ENCODE peak calls at places on chromosome 14, in five cellular contexts. V, H, D, E and B are unnamed samples.

GRCh38 chr14:95231966-95232365 is 74.6 kb upstream of the DICER1 start:
- DNase-seq in V (no peak), D (no peak), E (no peak), H (no peak), B (no peak)

GRCh38 chr14:21142357-21142756 is 13.5 kb downstream of the OR5AU1 start:
- DNase-seq in E (no peak), D (no peak), V (no peak), H (no peak), B (no peak)

GRCh38 chr14:34640826-34641225 is 10.9 kb upstream of the SNX6 start:
- DNase-seq in V (no peak), H (no peak), E (no peak), D (no peak), B (no peak)

GRCh38 chr14:102683399-102684275 is 91.2 kb downstream of the RCOR1 start:
- DNase-seq in D (no peak), E (peak; percentile 78), H (no peak), V (no peak), B (no peak)

GRCh38 chr14:53462931-53463778 is 310.0 kb upstream of the DDHD1 start:
- DNase-seq in H (no peak), E (no peak), V (no peak), D (peak; percentile 96), B (no peak)

GRCh38 chr14:92686763-92687427 is 61.5 kb downstream of the LGMN start:
- DNase-seq in D (peak; percentile 84), H (peak; percentile 92), E (peak; percentile 80), V (peak; percentile 82), B (peak; percentile 94)

GRCh38 chr14:22822017-22822618 is 6.9 kb upstream of the SLC7A7 start:
- DNase-seq in V (no peak), D (no peak), E (no peak), H (peak; percentile 47), B (no peak)

GRCh38 chr14:23660290-23661226 is 24.4 kb downstream of the DHRS2 start:
- DNase-seq in V (peak; percentile 51), D (no peak), H (no peak), E (no peak), B (no peak)

GRCh38 chr14:64955297-64955696 is 12.8 kb upstream of the GPX2 start:
- DNase-seq in E (no peak), V (no peak), H (no peak), D (no peak), B (no peak)

GRCh38 chr14:26719514-26719913 is 121.7 kb upstream of the NOVA1 start:
- DNase-seq in D (no peak), E (no peak), V (no peak), H (no peak), B (no peak)

GRCh38 chr14:69877492-69877891 is 1.7 kb upstream of the SMOC1 start:
- DNase-seq in H (peak; percentile 65), V (no peak), E (no peak), D (peak; percentile 60), B (peak; percentile 35)

GRCh38 chr14:54564071-54564798 is 2.7 kb upstream of the SAMD4A start:
- DNase-seq in D (peak; percentile 34), H (peak; percentile 32), V (no peak), E (no peak), B (no peak)

GRCh38 chr14:34059925-34060746 is 109.3 kb upstream of the EGLN3 start:
- DNase-seq in H (peak; percentile 91), D (peak; percentile 88), E (peak; percentile 87), V (peak; percentile 72), B (peak; percentile 69)

GRCh38 chr14:92914087-92914656 is 8.8 kb upstream of the CHGA start:
- DNase-seq in D (peak; percentile 90), V (no peak), H (peak; percentile 86), E (no peak), B (no peak)

GRCh38 chr14:63922696-63923421 is 70.1 kb downstream of the SYNE2 start:
- DNase-seq in H (no peak), E (no peak), D (no peak), V (no peak), B (no peak)

GRCh38 chr14:37089410-37089809 is 83.0 kb downstream of the SLC25A21 start:
- DNase-seq in V (no peak), E (no peak), H (no peak), D (no peak), B (no peak)

GRCh38 chr14:99148861-99149610 is 123.0 kb downstream of the BCL11B start:
- DNase-seq in H (no peak), E (no peak), D (no peak), V (no peak), B (no peak)

GRCh38 chr14:64053694-64054669 is 201.2 kb downstream of the SYNE2 start:
- DNase-seq in D (no peak), E (no peak), V (no peak), H (no peak), B (no peak)

GRCh38 chr14:102517412-102518062 is 8.0 kb upstream of the ANKRD9 start:
- DNase-seq in H (peak; percentile 64), D (no peak), V (no peak), E (no peak), B (peak; percentile 48)

GRCh38 chr14:38553586-38553985 is 297.7 kb upstream of the CLEC14A start:
- DNase-seq in H (no peak), V (peak; percentile 4), D (no peak), E (no peak), B (no peak)

GRCh38 chr14:75985618-75986438 is at the start of gene IFT43:
- DNase-seq in V (peak; percentile 96), D (peak; percentile 88), H (peak; percentile 87), E (peak; percentile 93), B (peak; percentile 83)

GRCh38 chr14:93332853-93333630 is at the start of gene BTBD7:
- DNase-seq in H (peak; percentile 98), D (peak; percentile 99), E (peak; percentile 97), V (peak; percentile 92), B (peak; percentile 96)

GRCh38 chr14:74904623-74905503 is 18.2 kb downstream of the RPS6KL1 start:
- DNase-seq in D (no peak), V (no peak), E (no peak), H (no peak), B (no peak)

GRCh38 chr14:84584526-84584925 is 945.4 kb upstream of the FLRT2 start:
- DNase-seq in E (no peak), V (no peak), D (no peak), H (no peak), B (no peak)

GRCh38 chr14:98578204-98578603 is 693.8 kb downstream of the BCL11B start:
- DNase-seq in H (no peak), E (no peak), V (no peak), D (no peak), B (no peak)

GRCh38 chr14:34501997-34502396 is 37.5 kb downstream of the EAPP start:
- DNase-seq in V (no peak), E (no peak), D (no peak), H (no peak), B (no peak)

DNA sequence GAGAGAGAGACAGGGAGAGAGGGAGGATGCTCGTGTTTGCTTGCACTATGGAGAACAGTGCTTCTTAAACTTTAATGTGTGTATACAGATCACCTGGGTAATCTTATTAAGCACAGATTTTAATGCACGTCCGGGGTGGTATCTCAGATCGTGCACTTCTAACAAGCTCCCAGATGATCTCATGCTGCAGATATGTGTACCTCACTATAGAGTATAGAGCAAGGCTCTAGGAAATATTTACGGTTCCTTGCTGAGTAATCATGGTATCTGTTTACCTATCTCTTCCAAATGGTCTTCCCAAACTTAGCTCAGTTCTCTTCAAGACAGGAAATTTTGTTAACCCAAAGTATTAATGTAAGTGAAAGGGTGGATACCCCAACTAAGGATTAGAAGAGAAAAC is 502.3 kb downstream of the DIO2 start:
- DNase-seq in E (no peak), H (no peak), V (no peak), D (no peak), B (no peak)
- H3K27ac ChIP-seq in E (no peak overlapping the region), H (no peak overlapping the region), V (no peak overlapping the region), D (no peak overlapping the region), B (no peak overlapping the region)

GRCh38 chr14:80146941-80147340 is 64.4 kb downstream of the DIO2 start:
- DNase-seq in E (no peak), D (no peak), V (no peak), H (no peak), B (no peak)
- H3K27ac ChIP-seq in E (no peak overlapping the region), D (no peak overlapping the region), V (no peak overlapping the region), H (no peak overlapping the region), B (no peak overlapping the region)

GRCh38 chr14:58574623-58575022 is 63.1 kb upstream of the DACT1 start:
- DNase-seq in H (no peak), E (no peak), V (no peak), D (peak; percentile 8), B (no peak)

GRCh38 chr14:58566979-58567378 is 70.8 kb upstream of the DACT1 start:
- DNase-seq in D (no peak), H (no peak), E (no peak), V (no peak), B (no peak)

GRCh38 chr14:58571256-58571655 is 66.5 kb upstream of the DACT1 start:
- DNase-seq in D (no peak), E (no peak), V (no peak), H (no peak), B (no peak)

GRCh38 chr14:58572092-58572853 is 65.5 kb upstream of the DACT1 start:
- DNase-seq in H (peak; percentile 9), D (peak; percentile 23), E (no peak), V (no peak), B (no peak)
- H3K27ac ChIP-seq in H (no peak overlapping the region), D (peak overlapping the region; percentile 71), E (no peak overlapping the region), V (no peak overlapping the region), B (no peak overlapping the region)

DNA sequence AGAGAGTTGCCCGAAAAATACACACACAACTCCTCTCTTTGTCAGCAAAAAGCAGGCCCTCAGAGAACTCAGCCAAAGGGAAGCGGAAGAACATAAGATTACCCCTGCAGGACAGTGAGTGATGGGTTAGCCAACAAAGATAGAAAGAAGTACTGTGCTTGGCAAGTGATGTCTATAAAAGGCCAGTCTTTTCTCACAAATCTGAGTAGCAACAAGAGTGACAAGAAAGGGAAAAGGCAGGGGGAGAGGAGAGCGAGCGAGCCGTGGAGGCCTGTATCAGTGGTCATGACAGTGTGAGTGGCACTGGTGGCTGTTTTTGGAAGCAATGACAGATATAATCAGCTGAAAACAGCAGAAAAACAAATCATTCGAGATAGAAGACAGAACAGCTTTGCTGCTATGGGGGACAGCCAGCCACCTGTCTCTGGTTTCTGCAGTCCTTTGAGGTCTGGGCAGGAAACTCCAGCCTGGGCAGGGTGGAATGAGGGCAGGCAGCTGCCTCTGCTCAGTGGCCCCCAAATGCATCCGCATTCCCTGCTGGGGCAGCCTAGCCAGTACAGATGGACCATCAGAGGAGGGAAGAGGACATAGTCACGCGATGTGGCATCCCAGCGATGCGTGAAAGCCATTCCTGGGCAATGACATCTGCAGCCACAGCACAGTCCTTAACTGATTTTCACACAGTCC is 74.7 kb downstream of the TRIM9 start:
- DNase-seq in V (no peak), H (no peak), E (no peak), D (peak; percentile 51), B (peak; percentile 65)
- H3K27ac ChIP-seq in V (peak overlapping the region; percentile 89), H (no peak overlapping the region), E (no peak overlapping the region), D (peak overlapping the region; percentile 77), B (peak overlapping the region; percentile 45)